ENCODE peak calls at places on chromosomes 11 and 22, in five cellular contexts. N is NCI-H1694 treated with DMSO at 0.1 percent for 48 hours; W is activated naive CD8-positive, alpha-beta T cell treated with anti-CD3 and anti-CD28 coated beads, Interleukin-2, amount 10 ng/mL, durations not matched to agents 7 days and 5 days; A is T follicular helper cell; L is ovary. B is an unnamed sample.
A peak's percentile ranks its signal among the peaks of the same experiment; 100 is the strongest.

GRCh38 chr11:117934526-117935307 is 5.5 kb upstream of the TMPRSS13 start:
- DNase-seq in N (no peak), W (no peak), A (no peak), L (peak; percentile 6), B (no peak)

GRCh38 chr11:1881442-1882264 is 10.0 kb downstream of the PRR33 start:
- DNase-seq in N (no peak), W (peak; percentile 45), A (no peak), L (no peak), B (no peak)

GRCh38 chr11:128409476-128409875 is 177.9 kb downstream of the ETS1 start:
- DNase-seq in N (no peak), W (no peak), A (no peak), L (no peak), B (no peak)

GRCh38 chr22:46068908-46069481 is 81.3 kb upstream of the PPARA start:
- DNase-seq in N (peak; percentile 79), W (peak; percentile 30), A (no peak), L (no peak), B (peak; percentile 87)

GRCh38 chr11:88103337-88104206 is 71.7 kb downstream of the RAB38 start:
- DNase-seq in N (peak; percentile 7), W (peak; percentile 33), A (peak; percentile 0), L (no peak), B (no peak)

GRCh38 chr11:33701831-33702230 is 1.2 kb upstream of the C11orf91 start:
- DNase-seq in N (no peak), W (no peak), A (no peak), L (no peak), B (no peak)

GRCh38 chr11:76642341-76642740 is 28.2 kb downstream of the LRRC32 start:
- DNase-seq in N (no peak), W (no peak), A (no peak), L (no peak), B (no peak)

GRCh38 chr11:19628018-19628417 is 84.6 kb upstream of the NAV2 start:
- DNase-seq in N (no peak), W (no peak), A (no peak), L (peak; percentile 33), B (peak; percentile 71)

GRCh38 chr11:32830413-32830738 is 649 bp downstream of the PRRG4 start:
- DNase-seq in N (no peak), W (no peak), A (no peak), L (no peak), B (no peak)

GRCh38 chr11:61888043-61888442 is 3.3 kb downstream of the FADS3 start:
- DNase-seq in N (no peak), W (no peak), A (no peak), L (no peak), B (peak; percentile 72)

GRCh38 chr11:14342906-14343305 is 16.1 kb downstream of the RRAS2 start:
- DNase-seq in N (no peak), W (no peak), A (no peak), L (no peak), B (no peak)

GRCh38 chr11:118212131-118212725 is 12.6 kb downstream of the JAML start:
- DNase-seq in N (no peak), W (no peak), A (no peak), L (no peak), B (no peak)

GRCh38 chr11:87430821-87431220 is 393.1 kb downstream of the TMEM135 start:
- DNase-seq in N (no peak), W (no peak), A (no peak), L (no peak), B (no peak)

GRCh38 chr11:36010010-36010740 is 66.3 kb downstream of the LDLRAD3 start:
- DNase-seq in N (peak; percentile 62), W (no peak), A (no peak), L (no peak), B (no peak)

GRCh38 chr11:15307600-15307999 is 192.9 kb downstream of the INSC start:
- DNase-seq in N (no peak), W (no peak), A (no peak), L (no peak), B (no peak)

GRCh38 chr11:14359573-14360031 is 619 bp upstream of the RRAS2 start:
- DNase-seq in N (no peak), W (no peak), A (no peak), L (no peak), B (no peak)

B was measured in BJ.